ENCODE peak calls at places on chromosomes 5 and 9, in seven cellular contexts. R, N, F, Q, S, V and J are unnamed samples.

GRCh38 chr9:78549711-78550110 is 252.8 kb downstream of the PSAT1 start:
- DNase-seq in R (no peak), N (peak; percentile 42), F (peak; percentile 17), Q (no peak), S (no peak), V (no peak), J (no peak)

GRCh38 chr9:113520109-113520642 is 56.6 kb downstream of the RGS3 start:
- DNase-seq in R (no peak), N (no peak), F (peak; percentile 20), Q (no peak), S (peak; percentile 44), V (no peak), J (no peak)

GRCh38 chr5:181217111-181217804 is 5.8 kb upstream of the TRIM41 start:
- DNase-seq in R (peak; percentile 65), N (peak; percentile 81), F (peak; percentile 55), Q (no peak), S (peak; percentile 85), V (peak; percentile 83), J (peak; percentile 82)

GRCh38 chr5:52786937-52787599 is 648 bp upstream of the ITGA1 start:
- DNase-seq in R (no peak), N (peak; percentile 72), F (peak; percentile 31), Q (no peak), S (peak; percentile 69), V (peak; percentile 34), J (peak; percentile 50)

GRCh38 chr5:156148307-156148706 is 178.7 kb upstream of the SGCD start:
- DNase-seq in R (no peak), N (no peak), F (peak; percentile 19), Q (no peak), S (peak; percentile 26), V (no peak), J (no peak)

GRCh38 chr5:36206913-36207312 is 34.8 kb downstream of the NADK2 start:
- DNase-seq in R (no peak), N (no peak), F (no peak), Q (no peak), S (no peak), V (peak; percentile 17), J (no peak)

GRCh38 chr9:94140791-94141790 is 56.8 kb downstream of the PTPDC1 start:
- DNase-seq in R (no peak), N (peak; percentile 32), F (no peak), Q (no peak), S (no peak), V (peak; percentile 42), J (no peak)

GRCh38 chr5:130545291-130545690 is 619.8 kb downstream of the HINT1 start:
- DNase-seq in R (no peak), N (no peak), F (no peak), Q (no peak), S (no peak), V (peak; percentile 11), J (no peak)

GRCh38 chr5:142398719-142399034 is 73.9 kb upstream of the SPRY4 start:
- DNase-seq in R (no peak), N (no peak), F (no peak), Q (no peak), S (no peak), V (no peak), J (no peak)

GRCh38 chr9:20512106-20512505 is 110.2 kb downstream of the MLLT3 start:
- DNase-seq in R (no peak), N (no peak), F (peak; percentile 72), Q (no peak), S (peak; percentile 11), V (peak; percentile 11), J (no peak)

GRCh38 chr5:124957063-124957462 is 210.6 kb upstream of the ZNF608 start:
- DNase-seq in R (no peak), N (no peak), F (no peak), Q (no peak), S (no peak), V (peak; percentile 80), J (no peak)

GRCh38 chr5:91140657-91141056 is 242.5 kb downstream of the ARRDC3 start:
- DNase-seq in R (no peak), N (peak; percentile 86), F (no peak), Q (no peak), S (no peak), V (no peak), J (no peak)

GRCh38 chr9:98977246-98977681 is 33.6 kb downstream of the COL15A1 start:
- DNase-seq in R (no peak), N (no peak), F (no peak), Q (no peak), S (no peak), V (no peak), J (no peak)

GRCh38 chr5:111697881-111698757 is 58.9 kb downstream of the NREP start:
- DNase-seq in R (no peak), N (peak; percentile 80), F (peak; percentile 42), Q (no peak), S (peak; percentile 77), V (no peak), J (peak; percentile 59)

GRCh38 chr5:144191998-144192397 is 21.3 kb downstream of the KCTD16 start:
- DNase-seq in R (no peak), N (peak; percentile 82), F (peak; percentile 87), Q (no peak), S (peak; percentile 84), V (no peak), J (no peak)

GRCh38 chr5:74865799-74866652 is at the start of gene FAM169A:
- DNase-seq in R (peak; percentile 59), N (peak; percentile 74), F (peak; percentile 4), Q (no peak), S (peak; percentile 42), V (no peak), J (peak; percentile 52)

GRCh38 chr9:5743109-5743508 is 89.8 kb downstream of the ERMP1 start:
- DNase-seq in R (no peak), N (no peak), F (no peak), Q (no peak), S (no peak), V (no peak), J (no peak)

GRCh38 chr5:56850423-56850822 is 35.1 kb downstream of the MAP3K1 start:
- DNase-seq in R (no peak), N (no peak), F (no peak), Q (no peak), S (no peak), V (no peak), J (no peak)

GRCh38 chr5:37757980-37758582 is 81.8 kb downstream of the GDNF start:
- DNase-seq in R (no peak), N (no peak), F (no peak), Q (no peak), S (no peak), V (no peak), J (no peak)

DNA sequence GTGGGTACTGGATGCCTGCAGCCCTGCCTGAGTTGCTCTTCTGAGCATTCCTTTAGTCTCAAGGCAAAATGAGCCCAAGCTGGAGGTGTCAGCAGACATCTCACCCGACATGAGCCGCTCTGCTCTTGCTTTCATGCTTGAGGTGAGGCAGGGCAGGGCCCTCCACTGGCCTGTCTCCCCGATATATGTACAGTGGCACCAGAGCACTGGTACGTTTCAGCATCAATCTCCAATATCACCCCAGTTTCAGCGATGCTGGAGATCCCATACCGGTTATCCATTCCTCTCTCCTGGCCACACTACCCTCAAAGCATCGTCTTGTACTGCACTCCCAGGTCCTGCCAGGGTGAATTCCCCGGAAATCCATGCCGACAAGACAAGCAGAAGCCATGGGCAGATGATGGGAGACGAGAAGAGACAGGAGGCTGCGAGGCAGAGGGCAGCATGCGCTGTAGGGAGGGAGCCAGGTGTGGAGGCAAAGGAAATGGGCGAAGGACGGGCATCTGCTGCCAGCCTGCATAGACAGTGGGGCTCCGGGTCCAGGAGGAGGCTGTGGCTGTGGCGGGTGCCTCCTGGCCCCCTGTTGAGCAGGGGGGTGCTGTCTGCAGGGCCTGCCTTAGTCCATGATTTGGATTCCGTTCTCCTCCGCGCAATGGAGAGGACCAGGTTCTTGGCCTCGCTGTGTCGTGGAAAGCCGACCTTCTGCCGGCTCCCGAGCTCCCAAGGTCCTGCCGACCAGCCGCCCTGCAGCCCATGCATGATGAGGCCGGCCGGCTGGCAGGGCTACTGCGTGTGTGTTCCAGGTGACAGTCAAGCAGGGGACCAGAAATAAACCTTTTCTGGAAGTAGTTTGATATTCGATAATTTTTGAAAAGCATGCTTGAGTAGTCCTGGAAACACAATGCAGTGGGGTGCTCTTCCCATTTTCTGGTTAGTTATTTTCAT is 152.2 kb upstream of the IRX2 start:
- DNase-seq in R (no peak), N (no peak), F (no peak), Q (no peak), S (no peak), V (no peak), J (peak; percentile 15)
- H2BK120ac ChIP-seq in R (no peak overlapping the region), N (no peak overlapping the region), F (no peak overlapping the region), Q (no peak overlapping the region), S (no peak overlapping the region), V (no peak overlapping the region), J (no peak overlapping the region)

DNA sequence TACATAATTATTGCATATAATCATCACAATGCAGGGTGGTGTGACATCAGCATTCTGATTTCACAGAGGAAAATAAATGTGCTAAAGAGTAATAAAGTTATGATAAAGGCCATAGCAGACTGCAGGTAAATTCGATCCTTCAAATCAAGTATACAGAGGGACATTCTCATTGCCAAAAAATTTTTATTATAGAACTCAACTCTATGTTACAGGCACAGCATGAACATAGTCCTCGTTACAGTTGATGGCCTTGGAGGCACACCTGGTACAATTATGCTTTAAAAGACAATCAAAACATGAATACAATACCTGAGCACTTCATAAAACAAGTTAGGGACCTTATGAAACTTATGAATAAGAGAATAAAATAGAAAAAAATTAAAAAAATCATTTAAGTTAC is 530.8 kb downstream of the CETN3 start:
- DNase-seq in R (no peak), N (no peak), F (no peak), Q (no peak), S (no peak), V (no peak), J (no peak)
- H2BK120ac ChIP-seq in R (no peak overlapping the region), N (no peak overlapping the region), F (no peak overlapping the region), Q (no peak overlapping the region), S (no peak overlapping the region), V (no peak overlapping the region), J (no peak overlapping the region)

GRCh38 chr5:98836175-98836574 is 62.7 kb downstream of the RGMB start:
- DNase-seq in R (no peak), N (no peak), F (no peak), Q (no peak), S (no peak), V (no peak), J (no peak)
- H2BK120ac ChIP-seq in R (no peak overlapping the region), N (no peak overlapping the region), F (no peak overlapping the region), Q (no peak overlapping the region), S (no peak overlapping the region), V (no peak overlapping the region), J (no peak overlapping the region)

DNA sequence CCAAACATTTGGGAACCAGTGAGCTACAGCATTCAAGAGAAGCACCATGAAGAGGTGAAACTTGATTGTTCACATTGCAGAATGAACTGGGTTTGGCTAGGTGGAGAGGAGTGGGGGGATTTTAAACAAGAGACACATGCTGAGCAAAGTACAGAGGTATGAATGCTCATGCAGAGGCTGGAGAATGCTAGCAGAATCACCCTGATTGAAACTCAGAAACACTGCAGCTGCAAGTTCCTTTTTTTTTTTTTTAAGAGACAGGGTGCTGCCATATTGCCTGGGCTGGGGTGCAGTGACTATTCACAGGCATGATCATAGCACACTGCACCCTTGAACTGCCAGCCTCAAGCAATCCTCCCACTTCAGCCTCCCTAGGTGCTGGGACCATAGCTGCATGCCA is 35.1 kb downstream of the DENND1A start:
- DNase-seq in R (no peak), N (no peak), F (no peak), Q (no peak), S (no peak), V (no peak), J (no peak)
- H2BK120ac ChIP-seq in R (no peak overlapping the region), N (no peak overlapping the region), F (no peak overlapping the region), Q (no peak overlapping the region), S (no peak overlapping the region), V (no peak overlapping the region), J (no peak overlapping the region)